ENCODE peak calls at places on chromosomes 12 and 14, in five cellular contexts. S is IMR-90; F is stimulated activated CD4-positive, alpha-beta T cell treated with anti-CD3 and anti-CD28 coated beads, Interleukin-2, amount 100 ng/mL, for 4 hours; T is Jurkat, Clone E6-1; R is cardiac fibroblast. G is an unnamed sample.
A peak's percentile ranks its signal among the peaks of the same experiment; 100 is the strongest.

GRCh38 chr12:92259291-92259690 is 113.6 kb upstream of the BTG1 start:
- DNase-seq in S (no peak), F (no peak), T (no peak), R (no peak), G (no peak)

GRCh38 chr14:64217318-64217717 is 76.9 kb downstream of the ESR2 start:
- DNase-seq in S (no peak), F (no peak), T (no peak), R (no peak), G (no peak)

GRCh38 chr14:77848031-77848430 is 48.1 kb downstream of the ADCK1 start:
- DNase-seq in S (peak; percentile 8), F (no peak), T (no peak), R (peak; percentile 27), G (no peak)

GRCh38 chr12:29921307-29921706 is 137.6 kb upstream of the TMTC1 start:
- DNase-seq in S (peak; percentile 26), F (no peak), T (no peak), R (peak; percentile 60), G (no peak)

GRCh38 chr12:109608796-109609195 is 35.2 kb downstream of the MVK start:
- DNase-seq in S (no peak), F (no peak), T (no peak), R (no peak), G (no peak)

GRCh38 chr12:73110816-73111215 is 838.6 kb downstream of the TRHDE start:
- DNase-seq in S (no peak), F (no peak), T (no peak), R (no peak), G (no peak)

GRCh38 chr12:62409068-62409467 is 57.6 kb upstream of the MON2 start:
- DNase-seq in S (no peak), F (no peak), T (no peak), R (no peak), G (no peak)

GRCh38 chr12:105315130-105315529 is 15.4 kb upstream of the C12orf75 start:
- DNase-seq in S (no peak), F (no peak), T (no peak), R (no peak), G (no peak)

GRCh38 chr12:123384318-123384993 is 524 bp downstream of the KMT5A start:
- DNase-seq in S (no peak), F (no peak), T (peak; percentile 22), R (peak; percentile 6), G (no peak)

GRCh38 chr14:67892466-67893120 is 73.0 kb downstream of the RAD51B start:
- DNase-seq in S (no peak), F (no peak), T (no peak), R (no peak), G (no peak)

GRCh38 chr12:108040968-108041367 is 88.1 kb upstream of the WSCD2 start:
- DNase-seq in S (no peak), F (no peak), T (no peak), R (no peak), G (no peak)

GRCh38 chr12:65787056-65787855 is 37.0 kb upstream of the HMGA2 start:
- DNase-seq in S (no peak), F (no peak), T (no peak), R (no peak), G (no peak)

GRCh38 chr12:109701064-109701463 is 12.6 kb upstream of the FAM222A start:
- DNase-seq in S (no peak), F (no peak), T (no peak), R (no peak), G (no peak)

GRCh38 chr12:52148541-52149181 is 43.2 kb downstream of the KRT80 start:
- DNase-seq in S (no peak), F (no peak), T (no peak), R (peak; percentile 24), G (no peak)

GRCh38 chr12:53482626-53483165 is 16.6 kb downstream of the MAP3K12 start:
- DNase-seq in S (no peak), F (no peak), T (no peak), R (no peak), G (no peak)

GRCh38 chr14:88775532-88775931 is 17.2 kb downstream of the EML5 start:
- DNase-seq in S (no peak), F (no peak), T (no peak), R (no peak), G (no peak)

GRCh38 chr14:26138764-26139445 is 458.9 kb downstream of the NOVA1 start:
- DNase-seq in S (no peak), F (no peak), T (no peak), R (peak; percentile 58), G (no peak)

GRCh38 chr12:123305160-123305559 is 33.5 kb upstream of the CDK2AP1 start:
- DNase-seq in S (no peak), F (no peak), T (no peak), R (no peak), G (no peak)

GRCh38 chr12:93335603-93336162 is 42.0 kb upstream of the NUDT4 start:
- DNase-seq in S (no peak), F (no peak), T (no peak), R (no peak), G (no peak)

GRCh38 chr12:111638576-111638975 is 39.5 kb upstream of the ATXN2 start:
- DNase-seq in S (no peak), F (no peak), T (no peak), R (no peak), G (no peak)

GRCh38 chr14:64209428-64210165 is 84.6 kb downstream of the ESR2 start:
- DNase-seq in S (peak; percentile 71), F (no peak), T (peak; percentile 30), R (peak; percentile 21), G (peak; percentile 18)

GRCh38 chr12:24909667-24910066 is 39.2 kb downstream of the BCAT1 start:
- DNase-seq in S (peak; percentile 97), F (no peak), T (no peak), R (peak; percentile 98), G (no peak)

GRCh38 chr12:47391566-47391965 is 311.8 kb upstream of the AMIGO2 start:
- DNase-seq in S (no peak), F (peak; percentile 44), T (peak; percentile 32), R (no peak), G (no peak)

GRCh38 chr14:23563473-23564180 is 4.0 kb downstream of the AP1G2 start:
- DNase-seq in S (no peak), F (no peak), T (no peak), R (no peak), G (no peak)

GRCh38 chr12:27305673-27306504 is 26.7 kb upstream of the BMAL2 start:
- DNase-seq in S (peak; percentile 65), F (no peak), T (peak; percentile 55), R (peak; percentile 78), G (no peak)

GRCh38 chr14:73973497-73973896 is 23.4 kb downstream of the COQ6 start:
- DNase-seq in S (no peak), F (no peak), T (no peak), R (no peak), G (no peak)

GRCh38 chr12:107014050-107014449 is 27.1 kb upstream of the MTERF2 start:
- DNase-seq in S (no peak), F (no peak), T (peak; percentile 11), R (no peak), G (no peak)

GRCh38 chr12:49340095-49340870 is 3.3 kb upstream of the C1QL4 start:
- DNase-seq in S (no peak), F (no peak), T (no peak), R (no peak), G (no peak)

GRCh38 chr14:104092931-104093365 is 7.4 kb downstream of the ASPG start:
- DNase-seq in S (no peak), F (no peak), T (no peak), R (no peak), G (no peak)

GRCh38 chr14:65287264-65288131 is 125.0 kb upstream of the FUT8 start:
- DNase-seq in S (no peak), F (peak; percentile 35), T (peak; percentile 91), R (no peak), G (peak; percentile 63)

GRCh38 chr12:90080616-90081015 is 372.0 kb upstream of the ATP2B1 start:
- DNase-seq in S (no peak), F (no peak), T (no peak), R (no peak), G (no peak)

GRCh38 chr12:53961025-53961761 is 6.5 kb downstream of the HOXC12 start:
- DNase-seq in S (no peak), F (no peak), T (no peak), R (no peak), G (no peak)

G was measured in DND-41.